ENCODE peak calls at places on chromosomes 7 and 10, in seven cellular contexts. Q is kidney epithelial cell, Z is colonic mucosa, D is dorsolateral prefrontal cortex, F is choroid plexus epithelial cell, H is neural progenitor cell, W is fibroblast of mammary gland. G is an unnamed sample.

GRCh38 chr10:131203456-131204357 is 107.8 kb downstream of the TCERG1L start:
- DNase-seq in Q (no peak), Z (no peak), D (peak), F (no peak), H (no peak), W (no peak), G (no peak)

GRCh38 chr10:128125944-128126764 is at the start of gene MKI67:
- DNase-seq in Q (peak), Z (peak), D (peak), F (peak), H (peak), W (peak), G (no peak)

GRCh38 chr7:41336981-41337380 is 365.9 kb downstream of the INHBA start:
- DNase-seq in Q (no peak), Z (no peak), D (no peak), F (no peak), H (no peak), W (no peak), G (no peak)

GRCh38 chr10:63208981-63209380 is 75.9 kb downstream of the NRBF2 start:
- DNase-seq in Q (peak), Z (no peak), D (no peak), F (peak), H (peak), W (peak), G (no peak)

GRCh38 chr7:140867467-140868314 is 57.0 kb downstream of the BRAF start:
- DNase-seq in Q (no peak), Z (no peak), D (no peak), F (no peak), H (no peak), W (no peak), G (no peak)

GRCh38 chr7:157890921-157891401 is 554.2 kb downstream of the DNAJB6 start:
- DNase-seq in Q (no peak), Z (no peak), D (no peak), F (no peak), H (no peak), W (no peak), G (no peak)

GRCh38 chr7:80781561-80781979 is 137.3 kb downstream of the SEMA3C start:
- DNase-seq in Q (peak), Z (no peak), D (peak), F (peak), H (peak), W (peak), G (no peak)

GRCh38 chr7:38034062-38034907 is 113.8 kb downstream of the EPDR1 start:
- DNase-seq in Q (no peak), Z (no peak), D (no peak), F (no peak), H (no peak), W (no peak), G (no peak)

GRCh38 chr10:71748671-71749191 is 24.6 kb downstream of the VSIR start:
- DNase-seq in Q (no peak), Z (peak), D (no peak), F (no peak), H (no peak), W (no peak), G (no peak)

GRCh38 chr7:108454674-108455523 is 1.3 kb downstream of the NRCAM start:
- DNase-seq in Q (no peak), Z (no peak), D (peak), F (peak), H (peak), W (peak), G (no peak)

GRCh38 chr10:31822150-31822549 is 106.5 kb downstream of the ARHGAP12 start:
- DNase-seq in Q (no peak), Z (no peak), D (no peak), F (no peak), H (no peak), W (no peak), G (no peak)

GRCh38 chr10:132856869-132857524 is 71.0 kb upstream of the NKX6-2 start:
- DNase-seq in Q (no peak), Z (no peak), D (peak), F (no peak), H (no peak), W (no peak), G (no peak)
- TF ChIP-seq CTCF in Q (no peak), Z (no peak), D (no peak), F (no peak), H (no peak), W (no peak), G (no peak)

GRCh38 chr10:61814160-61814559 is 87.3 kb upstream of the ARID5B start:
- DNase-seq in Q (no peak), Z (no peak), D (no peak), F (no peak), H (no peak), W (no peak), G (no peak)
- H3K4me3 ChIP-seq in Q (no peak), Z (no peak), D (no peak), F (no peak), H (no peak), W (no peak), G (no peak)

GRCh38 chr10:17616403-17617030 is 657 bp downstream of the HACD1 start:
- DNase-seq in Q (peak), Z (peak), D (peak), F (peak), H (peak), W (peak), G (no peak)

GRCh38 chr10:17622061-17622460 is 4.9 kb upstream of the HACD1 start:
- DNase-seq in Q (no peak), Z (no peak), D (no peak), F (peak), H (no peak), W (peak), G (no peak)

DNA sequence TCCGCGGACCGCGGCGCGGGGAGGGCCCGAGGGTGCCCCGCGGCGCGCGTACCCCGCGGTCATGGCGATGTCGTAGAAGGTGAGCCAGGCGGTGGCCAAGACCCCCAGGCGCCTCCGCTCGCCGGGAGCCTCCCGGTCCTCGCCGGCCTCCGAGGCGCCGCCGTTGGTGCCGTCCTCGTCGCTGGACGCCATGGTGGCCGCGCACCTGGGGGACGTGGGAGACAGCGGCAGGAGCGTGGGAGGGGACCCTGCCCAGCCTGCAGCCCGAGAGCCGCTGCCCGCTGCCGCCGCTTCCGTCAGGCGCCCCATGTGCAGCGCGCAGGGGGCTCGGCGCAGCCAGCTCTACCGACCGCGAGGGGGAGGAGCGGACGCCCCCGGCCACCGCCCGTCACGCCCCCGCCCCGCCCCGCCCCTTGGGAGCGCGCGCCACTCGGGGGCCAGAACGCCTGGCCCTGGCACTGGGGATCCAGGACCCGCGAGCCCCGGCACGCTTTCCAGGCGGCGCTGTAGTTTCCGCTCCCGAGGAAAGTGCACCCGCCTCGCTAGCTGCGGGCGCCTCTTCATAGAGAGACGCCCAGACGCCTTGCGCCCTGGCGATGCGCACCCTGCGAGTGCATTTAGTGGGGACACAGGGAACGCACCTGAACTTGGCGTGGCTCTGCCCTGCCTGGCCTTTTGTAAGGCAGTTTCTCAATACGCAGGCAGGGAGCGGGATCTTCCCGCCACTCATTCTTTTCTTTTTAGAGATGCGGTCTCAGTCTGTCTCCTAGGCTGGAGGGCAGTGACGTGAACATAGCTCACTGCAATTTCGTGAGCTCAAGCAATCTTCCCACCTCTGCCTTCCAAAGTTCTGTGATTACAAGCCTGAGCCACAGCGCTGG is at the start of gene HACD1:
- DNase-seq in Q (peak), Z (peak), D (peak), F (peak), H (peak), W (peak), G (no peak)
- TF ChIP-seq CTCF in Q (peak), Z (no peak), D (peak), F (peak), H (peak), W (no peak), G (peak)

GRCh38 chr7:44064791-44065430 is 456 bp downstream of the PGAM2 start:
- DNase-seq in Q (no peak), Z (no peak), D (peak), F (no peak), H (peak), W (no peak), G (no peak)
- H3K4me3 ChIP-seq in Q (no peak), Z (no peak), D (peak), F (no peak), H (peak), W (no peak), G (no peak)

DNA sequence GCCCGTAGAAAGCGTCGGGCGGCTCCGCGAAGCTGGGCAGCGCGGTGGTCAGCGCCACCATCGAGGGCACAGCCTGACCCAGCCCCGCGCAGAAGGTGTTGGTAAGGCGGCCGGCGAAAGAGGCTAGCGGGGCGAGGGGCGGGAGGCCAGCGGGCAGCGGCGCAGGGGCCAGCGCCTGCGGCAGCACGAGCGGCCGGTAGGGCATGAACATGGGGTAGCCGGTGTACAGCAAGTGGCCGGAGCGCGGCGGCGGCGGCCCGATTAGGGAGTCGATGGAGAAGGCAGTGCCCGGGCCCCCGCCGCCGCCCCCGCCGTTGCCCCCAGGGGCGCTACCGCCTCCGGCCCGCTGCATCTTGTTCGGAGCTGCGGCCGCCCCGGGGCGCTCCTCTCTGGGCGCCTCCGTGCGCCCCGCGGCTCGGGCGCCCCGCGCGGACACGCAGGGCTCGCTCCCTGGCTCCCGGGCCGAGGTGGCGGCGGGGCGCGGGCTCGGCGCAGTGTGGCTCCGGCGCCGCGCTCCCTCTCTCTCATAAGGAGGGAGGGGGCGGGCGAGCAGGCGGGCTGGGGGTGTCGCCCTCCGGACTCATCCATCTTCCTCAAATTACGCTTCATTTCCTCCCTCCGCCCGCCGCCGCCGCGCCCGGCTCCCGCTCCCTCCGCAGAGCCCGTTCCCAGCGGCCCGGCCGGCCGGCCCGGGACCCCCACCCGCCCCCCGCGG is at the start of gene GBX1:
- DNase-seq in Q (no peak), Z (no peak), D (no peak), F (no peak), H (peak), W (no peak), G (no peak)
- TF ChIP-seq CTCF in Q (no peak), Z (no peak), D (no peak), F (no peak), H (peak), W (no peak), G (no peak)

DNA sequence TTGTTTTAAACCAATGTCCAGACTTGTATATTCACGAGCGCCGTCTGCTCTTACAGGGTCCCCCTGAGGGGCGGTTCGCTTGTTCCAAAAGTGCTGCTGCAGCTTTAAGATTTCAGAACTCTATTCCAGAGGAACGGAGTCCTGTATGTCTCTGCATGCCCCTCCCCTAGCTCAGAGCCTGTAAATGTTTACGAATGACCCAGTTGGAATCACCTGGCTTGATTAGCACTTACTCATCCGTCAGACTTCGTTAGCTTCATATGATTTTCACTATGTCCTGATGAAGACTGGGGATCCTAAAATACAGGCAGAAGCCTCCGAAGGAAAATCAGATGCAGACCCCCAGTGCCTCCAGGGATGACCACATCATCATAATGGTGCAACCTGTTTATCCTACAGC is 4.5 kb upstream of the CHST15 start:
- DNase-seq in Q (no peak), Z (no peak), D (no peak), F (no peak), H (no peak), W (no peak), G (no peak)
- H3K4me3 ChIP-seq in Q (no peak), Z (no peak), D (no peak), F (no peak), H (no peak), W (no peak), G (no peak)

GRCh38 chr7:66502230-66503035 is 126.2 kb upstream of the KCTD7 start:
- DNase-seq in Q (no peak), Z (no peak), D (no peak), F (no peak), H (no peak), W (no peak), G (no peak)
- TF ChIP-seq CTCF in Q (peak), Z (no peak), D (no peak), F (peak), H (no peak), W (no peak), G (no peak)